ENCODE peak calls at places on chromosomes 12 and 14, in ten cellular contexts. B is heart left ventricle; K is NCI-H2029 treated with DMSO at 0.1 percent for 48 hours; A is effector CD4-positive, alpha-beta T cell; J is HFF-Myc; T is naive thymus-derived CD8-positive, alpha-beta T cell; S is M059J; Z is pancreas; E is Kasumi-1; W is anterior cingulate cortex. F is an unnamed sample.

GRCh38 chr12:46942579-46942978 is 116.8 kb upstream of the SLC38A4 start:
- DNase-seq in B (no peak), K (no peak), A (no peak), J (peak), T (no peak), S (peak), Z (no peak), E (no peak), W (no peak), F (peak)

GRCh38 chr14:60590907-60591510 is 58.3 kb downstream of the SIX1 start:
- DNase-seq in B (no peak), K (peak), A (no peak), J (no peak), T (no peak), S (peak), Z (no peak), E (peak), W (no peak), F (no peak)

GRCh38 chr12:11812558-11813421 is 163.3 kb downstream of the ETV6 start:
- DNase-seq in B (peak), K (no peak), A (no peak), J (no peak), T (peak), S (peak), Z (no peak), E (peak), W (peak), F (no peak)

GRCh38 chr12:8554451-8555195 is 13.9 kb upstream of the CLEC4E start:
- DNase-seq in B (no peak), K (no peak), A (no peak), J (peak), T (no peak), S (peak), Z (no peak), E (no peak), W (no peak), F (peak)

GRCh38 chr14:71300474-71301359 is 393.5 kb downstream of the PCNX1 start:
- DNase-seq in B (no peak), K (no peak), A (no peak), J (no peak), T (no peak), S (no peak), Z (no peak), E (no peak), W (no peak), F (no peak)

GRCh38 chr12:70854871-70855578 is 65.5 kb downstream of the PTPRR start:
- DNase-seq in B (no peak), K (no peak), A (no peak), J (no peak), T (no peak), S (no peak), Z (no peak), E (no peak), W (no peak), F (no peak)

GRCh38 chr12:5434647-5434968 is 2.7 kb downstream of the NTF3 start:
- DNase-seq in B (no peak), K (no peak), A (no peak), J (no peak), T (no peak), S (no peak), Z (no peak), E (no peak), W (no peak), F (no peak)

GRCh38 chr14:41604793-41605534 is 1.7 kb upstream of the LRFN5 start:
- DNase-seq in B (peak), K (peak), A (no peak), J (no peak), T (no peak), S (peak), Z (peak), E (no peak), W (no peak), F (no peak)